ENCODE peak calls at places on chromosome 22, in five cellular contexts. C is WTC11, Q is HFFc6, A is upper lobe of right lung, B is uterus. Y is an unnamed sample.

GRCh38 chr22:46592390-46592872 is 27.8 kb upstream of the GRAMD4 start:
- DNase-seq in C (no peak), Q (peak; percentile 22), A (no peak), B (no peak), Y (no peak)

GRCh38 chr22:36443198-36443770 is 38.2 kb downstream of the TXN2 start:
- DNase-seq in C (no peak), Q (no peak), A (no peak), B (no peak), Y (no peak)

GRCh38 chr22:42880815-42881214 is 23.7 kb upstream of the ARFGAP3 start:
- DNase-seq in C (peak; percentile 45), Q (no peak), A (no peak), B (no peak), Y (no peak)

GRCh38 chr22:46679711-46680269 is 58.3 kb downstream of the CERK start:
- DNase-seq in C (no peak), Q (no peak), A (no peak), B (no peak), Y (no peak)

GRCh38 chr22:46794067-46794466 is 31.6 kb downstream of the TBC1D22A start:
- DNase-seq in C (no peak), Q (no peak), A (no peak), B (no peak), Y (no peak)

GRCh38 chr22:50600967-50601668 is 525 bp downstream of the MAPK8IP2 start:
- DNase-seq in C (no peak), Q (no peak), A (no peak), B (no peak), Y (no peak)

GRCh38 chr22:21657361-21658118 is 8.3 kb upstream of the PPIL2 start:
- DNase-seq in C (peak; percentile 80), Q (no peak), A (peak; percentile 92), B (no peak), Y (no peak)

GRCh38 chr22:24068377-24068680 is 57.2 kb downstream of the CABIN1 start:
- DNase-seq in C (no peak), Q (no peak), A (peak; percentile 29), B (no peak), Y (no peak)

GRCh38 chr22:37190262-37190780 is 2.3 kb upstream of the C1QTNF6 start:
- DNase-seq in C (no peak), Q (no peak), A (no peak), B (no peak), Y (no peak)

GRCh38 chr22:17410576-17410975 is 41.3 kb downstream of the CECR2 start:
- DNase-seq in C (no peak), Q (no peak), A (no peak), B (no peak), Y (no peak)

GRCh38 chr22:17444204-17444504 is 74.9 kb downstream of the CECR2 start:
- DNase-seq in C (no peak), Q (no peak), A (no peak), B (no peak), Y (no peak)

GRCh38 chr22:49420651-49421050 is 407.0 kb downstream of the BRD1 start:
- DNase-seq in C (no peak), Q (no peak), A (no peak), B (no peak), Y (no peak)

GRCh38 chr22:37472418-37473006 is 13.7 kb downstream of the MFNG start:
- DNase-seq in C (peak; percentile 79), Q (no peak), A (no peak), B (no peak), Y (no peak)

GRCh38 chr22:46043816-46044717 is 67.1 kb upstream of the WNT7B start:
- DNase-seq in C (peak; percentile 29), Q (no peak), A (peak; percentile 74), B (peak; percentile 63), Y (peak; percentile 86)

GRCh38 chr22:30301995-30302809 is 12.9 kb upstream of the CASTOR1 start:
- DNase-seq in C (no peak), Q (peak; percentile 39), A (peak; percentile 71), B (no peak), Y (no peak)

GRCh38 chr22:29873943-29874342 is 9.0 kb upstream of the MTMR3 start:
- DNase-seq in C (no peak), Q (no peak), A (no peak), B (no peak), Y (no peak)

GRCh38 chr22:37926358-37926757 is 20.3 kb downstream of the MICALL1 start:
- DNase-seq in C (no peak), Q (no peak), A (no peak), B (no peak), Y (no peak)

GRCh38 chr22:17569971-17570511 is 6.7 kb downstream of the SLC25A18 start:
- DNase-seq in C (no peak), Q (no peak), A (no peak), B (peak; percentile 34), Y (no peak)

GRCh38 chr22:25347752-25348102 is 128.3 kb downstream of the CRYBB2 start:
- DNase-seq in C (no peak), Q (no peak), A (no peak), B (no peak), Y (no peak)

GRCh38 chr22:30201970-30202369 is 44.6 kb downstream of the LIF start:
- DNase-seq in C (no peak), Q (peak; percentile 38), A (no peak), B (no peak), Y (no peak)

GRCh38 chr22:24427500-24428164 is at the start of gene ADORA2A:
- DNase-seq in C (no peak), Q (no peak), A (no peak), B (no peak), Y (peak; percentile 94)

GRCh38 chr22:33112606-33113005 is 54.4 kb upstream of the SYN3 start:
- DNase-seq in C (no peak), Q (no peak), A (no peak), B (no peak), Y (no peak)

GRCh38 chr22:46010951-46011626 is 34.1 kb upstream of the WNT7B start:
- DNase-seq in C (no peak), Q (no peak), A (peak; percentile 62), B (peak; percentile 29), Y (peak; percentile 85)

GRCh38 chr22:48299801-48300200 is 1527.9 kb downstream of the BRD1 start:
- DNase-seq in C (no peak), Q (no peak), A (peak; percentile 59), B (no peak), Y (no peak)

GRCh38 chr22:48301421-48301820 is 1526.3 kb downstream of the BRD1 start:
- DNase-seq in C (no peak), Q (no peak), A (peak; percentile 92), B (no peak), Y (no peak)

GRCh38 chr22:48301908-48302307 is 1525.8 kb downstream of the BRD1 start:
- DNase-seq in C (no peak), Q (no peak), A (peak; percentile 54), B (no peak), Y (no peak)

GRCh38 chr22:48300877-48301276 is 1526.8 kb downstream of the BRD1 start:
- DNase-seq in C (no peak), Q (no peak), A (no peak), B (no peak), Y (no peak)

DNA sequence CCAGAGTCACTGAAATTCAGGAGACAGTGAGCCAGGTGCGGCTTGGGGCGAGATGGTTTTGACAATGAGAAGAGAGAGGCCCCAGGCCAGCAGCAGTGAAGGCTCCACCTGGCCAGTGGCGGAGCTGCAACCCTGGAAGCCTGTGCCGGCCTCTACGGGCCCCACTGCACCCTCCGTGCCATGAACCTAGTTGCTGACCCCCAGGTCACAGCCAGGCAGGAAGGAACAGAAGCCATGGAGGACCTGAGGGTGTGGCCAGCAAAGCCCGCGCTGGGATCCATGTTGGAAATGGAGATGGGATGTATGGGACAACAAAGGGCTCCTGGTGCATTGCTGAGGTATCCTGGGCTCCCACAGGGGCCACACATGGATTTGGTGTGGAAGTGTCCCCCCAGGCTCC is 1528.5 kb downstream of the BRD1 start:
- DNase-seq in C (no peak), Q (no peak), A (no peak), B (no peak), Y (no peak)
- TF ChIP-seq CTCF in C (no peak), Q (no peak), A (no peak), B (no peak), Y (no peak)

GRCh38 chr22:39384750-39385480 is 14.7 kb upstream of the TAB1 start:
- DNase-seq in C (peak; percentile 72), Q (no peak), A (no peak), B (no peak), Y (no peak)
- TF ChIP-seq CTCF in C (peak; percentile 30), Q (peak; percentile 60), A (no peak), B (no peak), Y (peak; percentile 56)

GRCh38 chr22:22712666-22713365 is 68.4 kb downstream of the GGTLC2 start:
- DNase-seq in C (no peak), Q (no peak), A (no peak), B (no peak), Y (no peak)

GRCh38 chr22:22711532-22711913 is 67.1 kb downstream of the GGTLC2 start:
- DNase-seq in C (no peak), Q (no peak), A (no peak), B (no peak), Y (no peak)

GRCh38 chr22:22710719-22711531 is 66.5 kb downstream of the GGTLC2 start:
- DNase-seq in C (peak; percentile 83), Q (no peak), A (peak; percentile 84), B (peak; percentile 26), Y (no peak)

GRCh38 chr22:22712092-22712658 is 67.8 kb downstream of the GGTLC2 start:
- DNase-seq in C (no peak), Q (no peak), A (no peak), B (no peak), Y (no peak)

DNA sequence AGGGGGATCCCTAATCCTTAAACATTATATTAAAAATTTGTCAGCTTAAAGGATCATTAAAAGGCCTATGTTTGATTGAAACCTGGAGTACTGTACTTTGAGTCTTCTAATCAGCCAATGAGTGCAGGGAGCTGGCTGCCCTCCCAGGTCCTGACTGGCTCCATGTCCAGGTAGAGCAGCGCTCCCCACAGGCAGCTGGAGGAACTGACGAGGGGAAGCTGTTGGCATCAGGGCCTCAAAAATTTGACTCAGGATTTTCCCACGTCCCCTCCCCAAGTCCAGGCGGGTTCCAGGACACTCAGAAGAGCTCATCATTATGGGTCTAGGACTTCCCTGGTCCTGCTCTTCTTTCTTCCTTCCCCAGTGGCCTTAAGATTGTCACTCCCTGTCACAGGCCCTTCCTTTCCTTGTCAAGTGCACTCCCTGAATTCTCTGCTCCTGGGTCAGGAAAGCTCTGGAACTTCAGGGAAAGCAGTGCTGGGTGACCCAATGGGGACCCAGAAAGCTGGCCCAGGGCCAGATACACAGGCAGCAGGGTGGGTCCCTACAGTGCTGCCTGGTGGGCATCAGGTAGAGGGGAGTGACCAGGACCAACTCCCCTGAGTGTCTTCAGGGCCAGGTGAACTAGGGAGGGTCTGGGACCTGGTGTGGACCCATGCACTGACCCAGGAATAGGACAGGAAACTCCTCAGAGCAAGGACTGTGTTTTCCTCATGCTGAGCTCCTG is 65.5 kb downstream of the GGTLC2 start:
- DNase-seq in C (peak; percentile 87), Q (no peak), A (no peak), B (no peak), Y (no peak)
- TF ChIP-seq CTCF in C (peak; percentile 7), Q (peak; percentile 56), A (no peak), B (no peak), Y (peak; percentile 21)

DNA sequence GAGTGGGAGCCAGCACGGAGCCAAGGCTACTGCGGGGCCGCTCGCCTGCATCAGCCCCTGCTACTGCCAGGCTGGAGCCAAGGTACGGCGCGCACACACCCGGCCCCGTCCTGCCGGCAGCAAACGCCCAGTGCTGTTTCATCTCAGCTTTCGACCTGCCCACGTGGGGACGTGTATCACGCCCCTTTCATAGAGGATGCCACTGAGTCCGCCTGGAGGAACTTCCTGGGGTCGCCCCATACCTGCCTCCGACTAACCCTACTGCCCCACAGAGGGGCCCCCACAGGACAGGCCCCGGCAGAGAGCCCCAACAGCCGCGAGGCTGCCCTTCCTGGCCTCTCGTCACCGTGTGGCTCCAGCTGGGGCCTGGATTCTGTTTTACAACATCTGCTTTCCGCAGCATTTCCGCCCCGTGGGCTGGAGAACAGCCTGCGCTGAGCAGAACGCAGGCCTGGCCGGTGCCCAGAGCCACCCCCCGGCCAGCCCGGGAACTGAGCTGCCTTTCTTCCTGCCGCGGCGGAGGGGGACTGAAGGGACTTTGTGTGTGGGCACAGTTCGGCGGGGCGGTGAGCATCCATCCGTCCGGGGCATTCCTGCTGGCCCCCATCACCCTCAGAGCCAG is 22.9 kb upstream of the ARHGAP8 start:
- DNase-seq in C (no peak), Q (peak; percentile 47), A (no peak), B (peak; percentile 55), Y (no peak)
- TF ChIP-seq CTCF in C (no peak), Q (peak; percentile 61), A (peak; percentile 29), B (peak; percentile 33), Y (peak; percentile 37)

Y was measured in chondrocyte.